ENCODE peak calls at places on chromosomes 2 and 18, in eight cellular contexts. One of them, this sample, is unnamed.

GRCh38 chr18:56235061-56235772 is 403.2 kb downstream of the TXNL1 start:
- DNase-seq in Ammon's horn: no peak
- DNase-seq in A549: no peak
- DNase-seq in colonic mucosa: no peak
- DNase-seq in DND-41: no peak
- DNase-seq in activated T-cell treated with anti-CD3 and anti-CD28 coated beads for 1 hour: no peak
- DNase-seq in stimulated activated CD4-positive, alpha-beta T cell treated with anti-CD3 and anti-CD28 coated beads, Interleukin-1b, Interleukin-23, amount 100 ng/mL, for 1 hour: no peak
- DNase-seq in activated CD8-positive, alpha-beta memory T cell treated with anti-CD3 and anti-CD28 coated beads for 24 hours: no peak
- DNase-seq in this sample: no peak

GRCh38 chr2:158498043-158498748 is 41.4 kb downstream of the PKP4 start:
- DNase-seq in Ammon's horn: no peak
- DNase-seq in A549: no peak
- DNase-seq in colonic mucosa: no peak
- DNase-seq in DND-41: no peak
- DNase-seq in activated T-cell treated with anti-CD3 and anti-CD28 coated beads for 1 hour: no peak
- DNase-seq in stimulated activated CD4-positive, alpha-beta T cell treated with anti-CD3 and anti-CD28 coated beads, Interleukin-1b, Interleukin-23, amount 100 ng/mL, for 1 hour: no peak
- DNase-seq in activated CD8-positive, alpha-beta memory T cell treated with anti-CD3 and anti-CD28 coated beads for 24 hours: no peak
- DNase-seq in this sample: no peak

GRCh38 chr2:45390433-45390832 is 220.6 kb downstream of the SRBD1 start:
- DNase-seq in Ammon's horn: no peak
- DNase-seq in A549: no peak
- DNase-seq in colonic mucosa: no peak
- DNase-seq in DND-41: no peak
- DNase-seq in activated T-cell treated with anti-CD3 and anti-CD28 coated beads for 1 hour: no peak
- DNase-seq in stimulated activated CD4-positive, alpha-beta T cell treated with anti-CD3 and anti-CD28 coated beads, Interleukin-1b, Interleukin-23, amount 100 ng/mL, for 1 hour: no peak
- DNase-seq in activated CD8-positive, alpha-beta memory T cell treated with anti-CD3 and anti-CD28 coated beads for 24 hours: no peak
- DNase-seq in this sample: no peak

GRCh38 chr2:230759481-230760191 is 47.0 kb downstream of the CAB39 start:
- DNase-seq in Ammon's horn: peak
- DNase-seq in A549: no peak
- DNase-seq in colonic mucosa: no peak
- DNase-seq in DND-41: no peak
- DNase-seq in activated T-cell treated with anti-CD3 and anti-CD28 coated beads for 1 hour: no peak
- DNase-seq in stimulated activated CD4-positive, alpha-beta T cell treated with anti-CD3 and anti-CD28 coated beads, Interleukin-1b, Interleukin-23, amount 100 ng/mL, for 1 hour: no peak
- DNase-seq in activated CD8-positive, alpha-beta memory T cell treated with anti-CD3 and anti-CD28 coated beads for 24 hours: no peak
- DNase-seq in this sample: no peak

GRCh38 chr18:12534820-12535219 is 123.1 kb downstream of the SPIRE1 start:
- DNase-seq in Ammon's horn: no peak
- DNase-seq in A549: no peak
- DNase-seq in colonic mucosa: no peak
- DNase-seq in DND-41: no peak
- DNase-seq in activated T-cell treated with anti-CD3 and anti-CD28 coated beads for 1 hour: no peak
- DNase-seq in stimulated activated CD4-positive, alpha-beta T cell treated with anti-CD3 and anti-CD28 coated beads, Interleukin-1b, Interleukin-23, amount 100 ng/mL, for 1 hour: no peak
- DNase-seq in activated CD8-positive, alpha-beta memory T cell treated with anti-CD3 and anti-CD28 coated beads for 24 hours: no peak
- DNase-seq in this sample: no peak

GRCh38 chr18:8242306-8242705 is 366.9 kb upstream of the RAB12 start:
- DNase-seq in Ammon's horn: no peak
- DNase-seq in A549: no peak
- DNase-seq in colonic mucosa: no peak
- DNase-seq in DND-41: no peak
- DNase-seq in activated T-cell treated with anti-CD3 and anti-CD28 coated beads for 1 hour: no peak
- DNase-seq in stimulated activated CD4-positive, alpha-beta T cell treated with anti-CD3 and anti-CD28 coated beads, Interleukin-1b, Interleukin-23, amount 100 ng/mL, for 1 hour: no peak
- DNase-seq in activated CD8-positive, alpha-beta memory T cell treated with anti-CD3 and anti-CD28 coated beads for 24 hours: no peak
- DNase-seq in this sample: no peak

GRCh38 chr2:145813481-145813880 is 1293.6 kb upstream of the ZEB2 start:
- DNase-seq in Ammon's horn: no peak
- DNase-seq in A549: no peak
- DNase-seq in colonic mucosa: no peak
- DNase-seq in DND-41: no peak
- DNase-seq in activated T-cell treated with anti-CD3 and anti-CD28 coated beads for 1 hour: no peak
- DNase-seq in stimulated activated CD4-positive, alpha-beta T cell treated with anti-CD3 and anti-CD28 coated beads, Interleukin-1b, Interleukin-23, amount 100 ng/mL, for 1 hour: no peak
- DNase-seq in activated CD8-positive, alpha-beta memory T cell treated with anti-CD3 and anti-CD28 coated beads for 24 hours: no peak
- DNase-seq in this sample: no peak

GRCh38 chr2:165969227-165969626 is 15.7 kb upstream of the TTC21B start:
- DNase-seq in Ammon's horn: no peak
- DNase-seq in A549: no peak
- DNase-seq in colonic mucosa: no peak
- DNase-seq in DND-41: no peak
- DNase-seq in activated T-cell treated with anti-CD3 and anti-CD28 coated beads for 1 hour: no peak
- DNase-seq in stimulated activated CD4-positive, alpha-beta T cell treated with anti-CD3 and anti-CD28 coated beads, Interleukin-1b, Interleukin-23, amount 100 ng/mL, for 1 hour: no peak
- DNase-seq in activated CD8-positive, alpha-beta memory T cell treated with anti-CD3 and anti-CD28 coated beads for 24 hours: no peak
- DNase-seq in this sample: no peak

GRCh38 chr2:223000872-223001825 is 50.8 kb upstream of the KCNE4 start:
- DNase-seq in Ammon's horn: peak
- DNase-seq in A549: no peak
- DNase-seq in colonic mucosa: no peak
- DNase-seq in DND-41: no peak
- DNase-seq in activated T-cell treated with anti-CD3 and anti-CD28 coated beads for 1 hour: no peak
- DNase-seq in stimulated activated CD4-positive, alpha-beta T cell treated with anti-CD3 and anti-CD28 coated beads, Interleukin-1b, Interleukin-23, amount 100 ng/mL, for 1 hour: no peak
- DNase-seq in activated CD8-positive, alpha-beta memory T cell treated with anti-CD3 and anti-CD28 coated beads for 24 hours: no peak
- DNase-seq in this sample: no peak

GRCh38 chr2:137155351-137156104 is 390.2 kb downstream of the THSD7B start:
- DNase-seq in Ammon's horn: no peak
- DNase-seq in A549: no peak
- DNase-seq in colonic mucosa: no peak
- DNase-seq in DND-41: no peak
- DNase-seq in activated T-cell treated with anti-CD3 and anti-CD28 coated beads for 1 hour: no peak
- DNase-seq in stimulated activated CD4-positive, alpha-beta T cell treated with anti-CD3 and anti-CD28 coated beads, Interleukin-1b, Interleukin-23, amount 100 ng/mL, for 1 hour: no peak
- DNase-seq in activated CD8-positive, alpha-beta memory T cell treated with anti-CD3 and anti-CD28 coated beads for 24 hours: no peak
- DNase-seq in this sample: no peak

GRCh38 chr18:40935423-40935822 is 1019.6 kb upstream of the PIK3C3 start:
- DNase-seq in Ammon's horn: no peak
- DNase-seq in A549: peak
- DNase-seq in colonic mucosa: no peak
- DNase-seq in DND-41: no peak
- DNase-seq in activated T-cell treated with anti-CD3 and anti-CD28 coated beads for 1 hour: no peak
- DNase-seq in stimulated activated CD4-positive, alpha-beta T cell treated with anti-CD3 and anti-CD28 coated beads, Interleukin-1b, Interleukin-23, amount 100 ng/mL, for 1 hour: no peak
- DNase-seq in activated CD8-positive, alpha-beta memory T cell treated with anti-CD3 and anti-CD28 coated beads for 24 hours: no peak
- DNase-seq in this sample: no peak

GRCh38 chr2:8514748-8515389 is 167.0 kb upstream of the ID2 start:
- DNase-seq in Ammon's horn: no peak
- DNase-seq in A549: no peak
- DNase-seq in colonic mucosa: no peak
- DNase-seq in DND-41: peak
- DNase-seq in activated T-cell treated with anti-CD3 and anti-CD28 coated beads for 1 hour: no peak
- DNase-seq in stimulated activated CD4-positive, alpha-beta T cell treated with anti-CD3 and anti-CD28 coated beads, Interleukin-1b, Interleukin-23, amount 100 ng/mL, for 1 hour: no peak
- DNase-seq in activated CD8-positive, alpha-beta memory T cell treated with anti-CD3 and anti-CD28 coated beads for 24 hours: peak
- DNase-seq in this sample: no peak